ENCODE peak calls at places on chromosome X, in four cellular contexts. R, D, Y and B are unnamed samples.

GRCh38 chrX:110244951-110245480 is 72.9 kb downstream of the AMMECR1 start:
- DNase-seq in R (no peak), D (peak), Y (no peak), B (no peak)

GRCh38 chrX:20270557-20270880 is 3.8 kb upstream of the RPS6KA3 start:
- DNase-seq in D (peak), R (no peak), Y (no peak), B (no peak)

GRCh38 chrX:80266979-80267378 is 153.3 kb upstream of the TENT5D start:
- DNase-seq in D (no peak), R (no peak), Y (no peak), B (no peak)

GRCh38 chrX:8043121-8043520 is 115.9 kb upstream of the PNPLA4 start:
- DNase-seq in Y (no peak), R (no peak), D (no peak), B (peak)

GRCh38 chrX:48919360-48919821 is 567 bp upstream of the PIM2 start:
- DNase-seq in Y (no peak), D (no peak), R (no peak), B (peak)

GRCh38 chrX:73262991-73263390 is 48.3 kb upstream of the NAP1L2 start:
- DNase-seq in D (no peak), R (no peak), Y (no peak), B (peak)

GRCh38 chrX:17039826-17040225 is 93.4 kb downstream of the REPS2 start:
- DNase-seq in D (peak), Y (no peak), R (no peak), B (no peak)

GRCh38 chrX:3609800-3610199 is 103.6 kb downstream of the PRKX start:
- DNase-seq in R (no peak), Y (no peak), D (peak), B (no peak)

GRCh38 chrX:119497185-119497584 is 28.9 kb downstream of the SLC25A5 start:
- DNase-seq in Y (no peak), R (no peak), D (no peak), B (no peak)

GRCh38 chrX:137749282-137749681 is 183.4 kb downstream of the ZIC3 start:
- DNase-seq in D (no peak), Y (no peak), R (no peak), B (peak)

GRCh38 chrX:55008571-55009358 is 8.6 kb downstream of the APEX2 start:
- DNase-seq in D (peak), Y (no peak), R (no peak), B (no peak)

GRCh38 chrX:30296408-30297254 is 12.6 kb downstream of the NR0B1 start:
- DNase-seq in R (no peak), Y (no peak), D (no peak), B (no peak)

GRCh38 chrX:66163849-66164401 is at the start of gene HEPH:
- DNase-seq in Y (peak), D (peak), R (peak), B (peak)

DNA sequence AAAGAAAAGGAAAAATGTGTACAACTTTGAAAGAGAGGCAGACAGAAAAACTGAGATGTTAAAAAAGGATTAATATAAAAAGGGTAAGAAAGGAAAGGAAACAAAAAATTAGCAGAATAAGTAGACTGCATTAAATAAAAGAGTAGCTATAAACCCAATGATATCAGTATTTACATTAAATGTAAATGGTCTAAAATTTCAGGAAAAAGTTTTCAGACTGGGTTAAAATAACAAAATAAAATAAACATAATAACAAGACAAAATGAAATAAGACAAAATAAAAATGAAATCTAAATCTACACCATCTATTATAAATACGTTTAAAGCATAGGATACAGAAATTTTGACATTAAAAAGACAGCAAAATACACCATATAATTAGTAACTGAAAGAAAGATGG is 199.0 kb downstream of the HTR2C start:
- DNase-seq in D (no peak), R (no peak), Y (no peak), B (no peak)
- H3K56ac ChIP-seq in D (no peak), R (no peak), Y (no peak), B (no peak)

DNA sequence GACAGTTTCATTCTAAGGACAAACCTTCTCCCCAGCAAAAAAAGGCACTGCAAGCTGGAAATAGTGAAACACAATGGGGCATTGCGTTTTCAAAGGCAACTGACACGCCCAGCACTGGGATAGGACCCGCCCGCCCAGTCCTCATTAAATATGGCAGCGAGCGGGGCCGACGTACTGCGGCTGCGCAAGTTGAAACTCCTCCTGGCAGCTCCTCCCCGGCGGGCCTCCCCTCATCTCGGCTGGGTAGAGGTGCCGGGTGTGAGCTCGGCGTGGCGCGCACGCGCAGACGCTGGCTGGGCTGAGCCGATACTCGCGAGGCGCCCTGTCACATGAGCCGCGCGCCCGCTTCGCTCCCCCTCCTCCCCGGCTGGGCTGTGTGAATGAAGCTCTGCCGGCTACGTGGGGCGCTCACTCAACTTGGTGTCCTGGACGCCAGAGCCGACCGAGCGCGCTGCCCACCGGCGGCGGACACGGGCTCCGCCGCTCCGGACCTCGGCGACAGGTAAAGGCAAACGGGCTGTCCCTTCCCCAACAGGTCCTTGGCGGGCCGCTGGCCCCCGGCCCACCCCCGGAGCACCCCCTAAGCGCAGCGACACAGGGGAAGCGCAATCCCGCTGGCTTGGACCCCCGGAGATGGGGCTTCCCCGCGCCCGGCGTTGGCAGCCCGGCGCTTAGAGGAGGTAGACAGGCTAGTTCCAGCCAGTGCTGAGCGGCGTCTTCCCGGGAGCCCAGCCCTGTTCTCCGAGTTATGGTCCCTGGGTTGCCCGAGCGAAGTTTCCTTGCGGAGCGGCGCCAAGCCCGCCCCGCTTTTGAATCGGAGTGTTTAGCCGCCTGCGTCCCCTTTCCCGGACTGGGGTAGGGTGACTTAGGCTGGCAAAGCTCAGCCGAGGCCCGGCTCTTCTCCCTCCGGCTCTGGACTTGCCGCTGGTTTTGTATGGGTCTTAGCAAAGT is at the start of gene CLCN5:
- DNase-seq in Y (peak), D (peak), R (peak), B (peak)
- H2BK5ac ChIP-seq in Y (no peak), D (no peak), R (no peak), B (no peak)

GRCh38 chrX:132877954-132878536 is 80.4 kb downstream of the HS6ST2 start:
- DNase-seq in D (no peak), R (peak), Y (no peak), B (peak)
- H3K27ac ChIP-seq in D (no peak), R (no peak), Y (no peak), B (peak)

DNA sequence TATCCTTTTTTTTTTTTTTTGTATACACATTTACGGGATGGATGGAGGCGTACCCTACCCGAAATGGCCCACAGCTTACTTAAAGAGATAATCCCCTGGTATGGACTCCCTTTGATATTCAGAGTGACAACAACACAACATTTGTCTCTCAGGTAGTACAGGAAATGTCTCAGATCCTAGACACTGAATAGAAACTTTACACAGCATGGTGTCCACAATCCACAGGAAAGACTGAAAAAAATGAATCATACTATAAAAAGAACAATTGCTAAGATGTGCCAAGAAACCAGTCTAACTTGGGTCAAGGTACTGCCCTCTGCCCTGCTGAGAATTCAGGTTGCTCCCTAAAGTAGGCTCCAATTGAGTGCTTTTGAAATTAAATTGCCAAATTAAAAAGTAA is 100.8 kb upstream of the LANCL3 start:
- DNase-seq in D (no peak), R (no peak), Y (no peak), B (no peak)
- H3K56ac ChIP-seq in D (no peak), R (no peak), Y (no peak), B (no peak)

GRCh38 chrX:1591102-1591862 is at the start of gene AKAP17A:
- DNase-seq in D (peak), R (peak), Y (peak), B (peak)

GRCh38 chrX:1592128-1592862 is 891 bp downstream of the AKAP17A start:
- DNase-seq in R (peak), D (peak), Y (no peak), B (peak)

GRCh38 chrX:1593286-1594271 is 2.2 kb downstream of the AKAP17A start:
- DNase-seq in D (no peak), R (no peak), Y (no peak), B (no peak)

GRCh38 chrX:1592863-1593201 is 1.4 kb downstream of the AKAP17A start:
- DNase-seq in R (no peak), D (peak), Y (no peak), B (no peak)

GRCh38 chrX:1591863-1592127 is 391 bp downstream of the AKAP17A start:
- DNase-seq in R (no peak), Y (no peak), D (no peak), B (no peak)
- H2BK5ac ChIP-seq in R (no peak), Y (no peak), D (no peak), B (no peak)

DNA sequence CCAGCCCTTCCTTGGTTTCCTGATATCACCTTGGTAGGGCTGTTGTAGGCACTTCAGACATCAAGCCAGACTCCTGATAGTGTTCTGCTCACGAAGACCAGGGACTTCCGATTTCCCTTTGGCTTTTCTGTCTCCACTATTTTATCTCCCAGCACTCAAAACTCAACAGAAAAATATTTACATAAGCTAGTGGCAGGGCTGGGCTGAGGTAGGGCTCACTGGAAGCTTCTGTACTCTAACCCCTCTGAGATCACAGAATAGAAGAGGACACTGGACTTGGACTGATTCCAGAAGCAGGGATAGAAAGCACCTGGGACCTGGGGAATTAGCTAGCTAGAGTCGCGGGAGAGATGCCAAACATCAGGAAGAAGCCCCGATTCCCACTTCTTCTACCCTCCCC is 34.3 kb upstream of the EFNB1 start:
- DNase-seq in R (no peak), Y (no peak), D (no peak), B (no peak)
- H3K27ac ChIP-seq in R (no peak), Y (no peak), D (no peak), B (no peak)